ENCODE peak calls at places on chromosomes 12 and 14, in ten cellular contexts. U is mammary epithelial cell; I is tibial nerve; Y is osteoblast; V is testis; F is neural progenitor cell; E is CD8-positive, alpha-beta T cell; A is colonic mucosa; R is tibial artery; S is right atrium auricular region. Q is an unnamed sample. For H3K36me3, the result is how much of the 10 kb centered on the place peaks cover.

GRCh38 chr12:48183876-48184548 is 568 bp downstream of the CCDC184 start:
- DNase-seq in A (no peak), V (no peak), F (peak), I (no peak), R (no peak), Y (no peak), E (no peak), U (no peak), S (no peak), Q (no peak)

GRCh38 chr14:20400965-20401593 is 12.2 kb downstream of the TEP1 start:
- DNase-seq in U (peak), E (no peak), F (no peak), Y (peak), I (no peak), V (no peak), R (no peak), A (no peak), S (no peak), Q (no peak)

GRCh38 chr14:63896278-63896720 is 43.5 kb downstream of the SYNE2 start:
- DNase-seq in Y (no peak), I (peak), A (peak), U (peak), F (no peak), E (no peak), S (peak), R (peak), V (peak), Q (peak)

GRCh38 chr12:125135906-125136305 is 70.7 kb downstream of the AACS start:
- DNase-seq in Y (no peak), A (no peak), S (no peak), F (no peak), V (no peak), I (no peak), R (no peak), E (no peak), U (no peak), Q (no peak)

GRCh38 chr14:69712217-69712565 is 54.8 kb upstream of the SRSF5 start:
- DNase-seq in A (no peak), Y (no peak), V (no peak), S (no peak), I (no peak), R (no peak), U (no peak), E (no peak), F (no peak), Q (no peak)

GRCh38 chr12:91326043-91327027 is 143.7 kb upstream of the DCN start:
- DNase-seq in Y (no peak), F (peak), R (peak), A (peak), E (peak), S (peak), U (peak), V (peak), I (peak), Q (peak)

GRCh38 chr12:62006076-62006732 is 254.0 kb upstream of the USP15 start:
- DNase-seq in V (peak), Y (no peak), A (no peak), S (no peak), R (no peak), I (no peak), F (peak), E (no peak), U (peak), Q (no peak)

GRCh38 chr14:104871656-104872468 is 6.8 kb downstream of the CEP170B start:
- DNase-seq in F (no peak), R (no peak), Y (peak), U (no peak), E (no peak), I (no peak), V (peak), S (no peak), A (no peak), Q (no peak)

GRCh38 chr12:15534870-15535269 is 212.6 kb downstream of the PTPRO start:
- DNase-seq in I (peak), A (no peak), R (peak), S (no peak), E (no peak), F (no peak), V (no peak), U (no peak), Y (no peak), Q (peak)

GRCh38 chr12:98743362-98743953 is 98.4 kb downstream of the APAF1 start:
- DNase-seq in E (no peak), U (no peak), V (no peak), F (peak), S (no peak), Y (no peak), R (no peak), I (no peak), A (no peak), Q (no peak)

GRCh38 chr14:79708991-79709390 is 502.3 kb downstream of the DIO2 start:
- DNase-seq in A (no peak), R (no peak), S (no peak), U (no peak), E (no peak), F (no peak), Y (no peak), I (no peak), V (no peak), Q (no peak)

GRCh38 chr14:76922599-76922998 is 96.4 kb downstream of the LRRC74A start:
- DNase-seq in F (no peak), E (no peak), V (no peak), A (no peak), R (no peak), S (no peak), U (no peak), Y (peak), I (no peak), Q (no peak)

GRCh38 chr12:119780786-119781434 is 96.2 kb downstream of the CIT start:
- DNase-seq in I (no peak), U (peak), S (no peak), Y (peak), R (peak), A (peak), F (peak), E (no peak), V (peak), Q (peak)

GRCh38 chr14:22379727-22380126 is 209.3 kb downstream of the DAD1 start:
- DNase-seq in R (no peak), V (no peak), F (no peak), I (no peak), E (no peak), A (no peak), U (no peak), S (no peak), Y (no peak), Q (no peak)

GRCh38 chr12:100208834-100209233 is 8.2 kb downstream of the ACTR6 start:
- DNase-seq in U (no peak), F (no peak), Y (no peak), S (peak), R (no peak), E (no peak), I (no peak), A (no peak), V (no peak), Q (peak)

GRCh38 chr14:35083530-35084150 is 37.6 kb downstream of the FAM177A1 start:
- DNase-seq in A (peak), Y (no peak), F (no peak), E (no peak), S (no peak), R (no peak), U (no peak), I (no peak), V (no peak), Q (no peak)

GRCh38 chr12:70049596-70050360 is 193.5 kb upstream of the CNOT2 start:
- DNase-seq in Y (no peak), U (peak), V (no peak), A (peak), S (no peak), I (no peak), E (no peak), R (no peak), F (no peak), Q (no peak)

GRCh38 chr12:94676922-94677321 is 26.6 kb upstream of the TMCC3 start:
- DNase-seq in A (no peak), F (no peak), I (no peak), V (no peak), U (no peak), E (no peak), R (no peak), S (no peak), Y (no peak), Q (no peak)

DNA sequence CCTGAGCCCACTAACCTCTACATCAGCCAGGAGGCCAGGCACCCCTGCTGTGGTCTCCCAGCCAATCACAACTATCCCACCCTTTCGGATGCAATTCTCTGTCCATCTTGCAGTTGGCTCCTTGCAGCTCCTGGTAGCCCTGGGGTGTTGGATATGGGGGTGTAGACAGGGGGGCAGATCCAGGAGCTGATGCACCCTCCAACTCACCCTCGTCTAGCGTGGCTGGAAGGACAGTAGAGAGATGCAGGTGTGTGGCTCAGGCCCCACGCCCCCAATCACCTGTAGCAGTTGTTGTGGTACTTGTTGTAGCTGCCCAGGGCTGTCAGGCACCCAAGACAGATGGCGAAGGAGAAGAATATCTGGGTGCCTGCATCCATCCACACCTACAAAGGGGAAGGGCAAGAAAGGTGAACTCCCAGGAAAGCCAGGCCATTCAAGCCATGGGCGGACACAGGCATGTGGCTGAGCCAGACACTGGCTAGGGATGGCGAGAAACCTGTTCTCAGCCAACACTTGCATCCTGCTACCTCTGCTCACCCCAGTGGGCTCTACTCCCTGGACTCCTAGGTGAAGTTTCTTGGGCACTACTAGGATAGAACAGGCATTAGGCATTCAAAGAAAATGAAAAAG is 13.4 kb upstream of the SLC6A12 start:
- DNase-seq in I (no peak), V (no peak), R (no peak), U (no peak), S (no peak), F (no peak), E (no peak), A (no peak), Y (no peak), Q (no peak)
- H3K27ac ChIP-seq in I (no peak), V (no peak), R (no peak), U (no peak), S (no peak), F (no peak), E (no peak), A (no peak), Y (no peak), Q (no peak)

DNA sequence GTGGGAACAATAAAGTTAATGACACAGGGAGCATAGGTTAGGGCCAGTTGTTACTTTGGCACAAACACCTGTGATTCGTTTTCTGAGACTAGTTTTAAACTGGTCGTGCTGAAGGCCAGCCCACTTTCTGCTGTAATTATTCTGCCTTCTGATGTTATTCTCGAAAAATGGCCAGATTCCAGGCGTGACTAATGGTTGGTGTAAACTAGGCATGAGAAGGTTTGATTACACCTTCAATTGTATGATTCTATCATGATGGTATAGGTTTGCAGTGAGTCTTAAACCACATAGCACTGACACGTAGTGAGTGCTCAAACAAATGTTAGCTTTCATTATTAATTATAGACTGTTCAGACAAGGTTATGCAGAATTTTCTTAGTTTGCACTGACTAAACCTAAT is 39.0 kb downstream of the CKB start:
- DNase-seq in S (no peak), F (no peak), I (no peak), U (peak), E (no peak), Y (no peak), R (no peak), V (no peak), A (no peak), Q (no peak)
- H3K36me3 ChIP-seq in S (half or more), F (under half), I (half or more), U (under half), E (under half), Y (half or more), R (half or more), V (under half), A (under half), Q (under half)

DNA sequence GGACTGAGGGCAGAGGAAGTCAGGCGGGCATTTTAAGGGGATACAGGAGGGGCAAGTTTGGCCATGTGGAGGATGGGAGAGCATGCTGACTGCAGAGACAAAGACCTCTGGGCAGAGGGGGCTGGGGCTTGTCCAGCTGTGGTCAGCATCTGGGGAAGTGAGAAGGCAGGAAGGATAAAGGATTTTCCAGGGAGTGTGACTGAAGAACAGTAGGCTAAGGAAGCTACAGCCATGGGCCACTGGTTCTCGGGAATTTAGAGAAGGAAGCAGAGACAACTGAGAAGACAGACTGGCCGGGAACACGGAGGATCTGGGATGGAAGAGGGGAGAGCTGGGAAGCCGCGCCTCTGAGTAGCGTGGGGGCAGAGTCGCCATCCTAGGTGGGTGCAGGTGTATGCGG is 7.0 kb upstream of the PGAM5 start:
- DNase-seq in V (no peak), F (peak), A (no peak), I (no peak), S (no peak), E (no peak), R (no peak), Y (no peak), U (no peak), Q (no peak)
- TF ChIP-seq CTCF in V (no peak), F (no peak), A (no peak), I (no peak), S (no peak), E (no peak), R (no peak), Y (no peak), U (no peak), Q (no peak)

DNA sequence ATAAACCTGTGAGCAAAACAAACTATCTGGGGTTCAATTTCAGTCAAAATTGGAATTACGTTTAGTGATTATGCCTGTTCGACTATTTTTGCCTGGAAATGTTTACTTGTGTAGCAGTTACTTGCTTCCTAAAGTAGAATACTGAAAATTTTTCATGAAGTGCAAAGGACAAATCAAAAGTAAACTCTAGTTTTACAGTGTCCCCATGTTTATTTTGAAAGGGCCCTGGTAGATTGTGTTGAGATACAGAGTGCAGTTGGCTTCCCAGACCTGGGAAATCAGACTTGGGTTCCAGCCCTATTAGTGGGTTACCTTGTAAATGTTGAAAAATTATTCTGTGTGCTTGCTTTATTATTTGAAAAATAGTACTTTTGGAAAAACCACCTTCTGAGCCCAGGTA is 17.3 kb downstream of the KLRB1 start:
- DNase-seq in A (no peak), E (no peak), V (no peak), Y (no peak), U (no peak), F (no peak), R (no peak), S (no peak), I (no peak), Q (no peak)
- H3K27ac ChIP-seq in A (no peak), E (no peak), V (no peak), Y (no peak), U (no peak), F (no peak), R (no peak), S (no peak), I (no peak), Q (no peak)

DNA sequence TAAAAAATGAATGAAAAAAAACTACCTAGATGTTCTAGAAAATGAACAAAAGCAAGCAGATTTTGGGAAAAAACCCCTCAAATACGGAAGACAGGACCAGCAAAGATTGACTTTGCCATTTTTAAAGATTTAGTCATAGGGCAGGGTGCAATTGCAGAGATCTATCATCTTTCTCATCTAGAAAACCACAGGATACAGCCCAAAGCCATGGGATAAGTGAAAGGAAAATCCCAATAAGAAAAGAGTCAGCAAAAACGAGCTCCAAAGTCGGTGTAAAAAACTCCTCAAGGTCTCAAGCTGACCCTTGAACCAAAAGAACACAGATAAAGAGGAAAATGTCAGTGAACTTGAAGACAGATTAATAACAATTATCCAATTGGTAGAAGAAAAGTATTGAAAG is 28.0 kb downstream of the CEP290 start:
- DNase-seq in I (no peak), S (no peak), E (no peak), Y (peak), V (no peak), A (no peak), R (no peak), F (no peak), U (peak), Q (no peak)
- H3K36me3 ChIP-seq in I (half or more), S (under half), E (under half), Y (under half), V (under half), A (under half), R (under half), F (under half), U (under half), Q (under half)

DNA sequence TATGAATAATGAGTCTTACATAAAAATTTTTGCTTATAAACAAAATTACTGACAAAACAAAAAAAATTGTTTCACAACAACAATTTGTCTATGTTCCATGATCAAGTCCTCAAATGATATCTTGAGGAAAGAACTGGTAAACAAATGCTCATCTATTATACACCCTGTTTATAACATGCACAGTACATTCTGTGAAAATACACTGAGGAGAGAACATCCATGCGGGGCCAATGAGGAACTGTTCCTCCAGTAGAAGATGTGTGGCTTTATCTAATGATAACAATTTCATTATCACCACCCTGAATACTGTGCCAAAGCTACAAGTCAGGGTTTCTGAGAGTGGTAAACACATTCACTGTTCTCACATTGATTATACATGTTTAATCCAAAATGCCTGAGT is 10.8 kb downstream of the MLH3 start:
- DNase-seq in U (no peak), S (no peak), E (no peak), Y (no peak), V (no peak), A (no peak), I (no peak), R (no peak), F (no peak), Q (no peak)
- TF ChIP-seq CTCF in U (no peak), S (no peak), E (no peak), Y (no peak), V (no peak), A (no peak), I (no peak), R (no peak), F (no peak), Q (no peak)

DNA sequence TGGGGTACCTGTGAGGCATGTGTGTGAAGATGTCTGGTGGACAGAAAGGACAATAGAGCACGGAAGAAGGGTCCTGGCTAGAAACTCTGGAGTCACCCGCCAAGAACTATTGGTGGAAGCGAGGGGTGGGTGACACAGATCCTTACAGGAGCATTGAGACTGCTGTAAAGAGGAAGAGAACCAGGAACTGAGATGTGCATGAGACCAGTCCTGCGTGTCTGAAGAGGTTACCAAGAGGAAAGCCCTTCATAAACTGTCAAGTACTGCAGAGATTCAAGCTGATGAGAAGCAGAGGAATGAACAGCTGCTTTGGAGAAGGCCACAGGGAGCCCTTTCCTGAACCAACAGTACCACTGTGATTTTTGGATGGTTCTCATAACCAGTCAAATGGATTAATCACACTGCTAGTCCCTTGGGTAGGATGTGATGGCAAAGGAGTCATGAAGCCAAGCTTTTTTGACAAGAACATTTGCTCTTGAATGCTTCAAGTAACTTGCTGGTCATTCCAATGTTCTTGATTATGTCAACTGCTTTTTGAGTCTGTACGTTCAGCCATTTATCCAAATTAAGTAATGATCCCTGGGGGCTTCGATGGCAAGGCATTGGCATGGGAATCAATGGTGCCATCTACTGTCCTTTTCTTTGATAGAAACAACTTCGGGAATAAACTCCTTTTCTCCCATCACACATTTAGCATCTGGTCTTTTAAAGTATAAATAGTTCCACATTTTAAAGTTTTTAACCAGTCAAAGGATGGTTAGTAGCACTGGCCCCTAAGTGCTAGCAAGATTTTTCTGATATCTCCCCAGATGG is 42.9 kb downstream of the GPR135 start:
- DNase-seq in S (no peak), E (no peak), R (no peak), I (no peak), F (peak), U (no peak), Y (peak), A (no peak), V (no peak), Q (no peak)
- H3K27ac ChIP-seq in S (peak), E (no peak), R (peak), I (no peak), F (no peak), U (no peak), Y (no peak), A (no peak), V (no peak), Q (no peak)